ENCODE peak calls at places on chromosomes 7 and 10, in seven cellular contexts. One of them, this sample, is unnamed.

GRCh38 chr7:88775838-88776237 is 16.3 kb downstream of the ZNF804B start:
- DNase-seq in H1: no peak
- DNase-seq in trophoblast cell: no peak
- DNase-seq in H9: no peak
- DNase-seq in mesendoderm: no peak
- DNase-seq in mesenchymal stem cell: no peak
- DNase-seq in neuronal stem cell: no peak
- DNase-seq in this sample: no peak

GRCh38 chr10:13893926-13894325 is 307.2 kb downstream of the PRPF18 start:
- DNase-seq in H9: no peak
- DNase-seq in trophoblast cell: peak
- DNase-seq in mesendoderm: peak
- DNase-seq in neuronal stem cell: no peak
- DNase-seq in mesenchymal stem cell: no peak
- DNase-seq in H1: no peak
- DNase-seq in this sample: peak

GRCh38 chr10:83276971-83277370 is 862.3 kb upstream of the GHITM start:
- DNase-seq in trophoblast cell: no peak
- DNase-seq in neuronal stem cell: no peak
- DNase-seq in mesendoderm: no peak
- DNase-seq in mesenchymal stem cell: no peak
- DNase-seq in H1: no peak
- DNase-seq in H9: no peak
- DNase-seq in this sample: no peak

GRCh38 chr7:54811016-54811924 is 52.3 kb upstream of the SEC61G start:
- DNase-seq in mesenchymal stem cell: peak
- DNase-seq in H1: no peak
- DNase-seq in trophoblast cell: no peak
- DNase-seq in mesendoderm: no peak
- DNase-seq in H9: no peak
- DNase-seq in neuronal stem cell: no peak
- DNase-seq in this sample: peak

GRCh38 chr10:132023092-132023811 is 41.5 kb upstream of the BNIP3 start:
- DNase-seq in H1: peak
- DNase-seq in mesendoderm: peak
- DNase-seq in H9: peak
- DNase-seq in mesenchymal stem cell: peak
- DNase-seq in trophoblast cell: peak
- DNase-seq in neuronal stem cell: peak
- DNase-seq in this sample: peak

GRCh38 chr10:93250010-93250409 is 176.3 kb downstream of the CYP26A1 start:
- DNase-seq in mesenchymal stem cell: no peak
- DNase-seq in H9: no peak
- DNase-seq in H1: no peak
- DNase-seq in mesendoderm: no peak
- DNase-seq in neuronal stem cell: no peak
- DNase-seq in trophoblast cell: no peak
- DNase-seq in this sample: no peak

GRCh38 chr10:77835669-77836086 is 90.9 kb downstream of the DLG5 start:
- DNase-seq in mesenchymal stem cell: no peak
- DNase-seq in neuronal stem cell: no peak
- DNase-seq in H9: no peak
- DNase-seq in trophoblast cell: no peak
- DNase-seq in mesendoderm: no peak
- DNase-seq in H1: no peak
- DNase-seq in this sample: no peak

GRCh38 chr10:43249151-43249961 is 17.5 kb downstream of the RASGEF1A start:
- DNase-seq in neuronal stem cell: no peak
- DNase-seq in H1: no peak
- DNase-seq in H9: peak
- DNase-seq in mesenchymal stem cell: no peak
- DNase-seq in mesendoderm: no peak
- DNase-seq in trophoblast cell: no peak
- DNase-seq in this sample: no peak

GRCh38 chr7:16393862-16394422 is 27.4 kb downstream of the CRPPA start:
- DNase-seq in H9: no peak
- DNase-seq in H1: no peak
- DNase-seq in neuronal stem cell: no peak
- DNase-seq in mesenchymal stem cell: no peak
- DNase-seq in mesendoderm: no peak
- DNase-seq in trophoblast cell: no peak
- DNase-seq in this sample: no peak

GRCh38 chr7:1197997-1198632 is 34.6 kb upstream of the UNCX start:
- DNase-seq in neuronal stem cell: no peak
- DNase-seq in H1: no peak
- DNase-seq in mesendoderm: no peak
- DNase-seq in H9: no peak
- DNase-seq in trophoblast cell: peak
- DNase-seq in mesenchymal stem cell: peak
- DNase-seq in this sample: peak

GRCh38 chr10:23381298-23381697 is 36.7 kb upstream of the C10orf67 start:
- DNase-seq in neuronal stem cell: no peak
- DNase-seq in mesendoderm: peak
- DNase-seq in trophoblast cell: no peak
- DNase-seq in H9: no peak
- DNase-seq in H1: no peak
- DNase-seq in mesenchymal stem cell: no peak
- DNase-seq in this sample: no peak

GRCh38 chr7:42689626-42690025 is 222.2 kb downstream of the C7orf25 start:
- DNase-seq in H9: no peak
- DNase-seq in mesenchymal stem cell: no peak
- DNase-seq in trophoblast cell: no peak
- DNase-seq in mesendoderm: no peak
- DNase-seq in neuronal stem cell: no peak
- DNase-seq in H1: no peak
- DNase-seq in this sample: no peak
- H3K23ac ChIP-seq in H9: no peak
- H3K23ac ChIP-seq in mesenchymal stem cell: no peak
- H3K23ac ChIP-seq in trophoblast cell: no peak
- H3K23ac ChIP-seq in mesendoderm: no peak
- H3K23ac ChIP-seq in neuronal stem cell: no peak
- H3K23ac ChIP-seq in H1: no peak
- H3K23ac ChIP-seq in this sample: no peak

GRCh38 chr7:37360469-37360868 is 88.2 kb downstream of the ELMO1 start:
- DNase-seq in H9: no peak
- DNase-seq in neuronal stem cell: no peak
- DNase-seq in H1: no peak
- DNase-seq in trophoblast cell: no peak
- DNase-seq in mesenchymal stem cell: no peak
- DNase-seq in mesendoderm: no peak
- DNase-seq in this sample: no peak

GRCh38 chr7:37364871-37365270 is 83.8 kb downstream of the ELMO1 start:
- DNase-seq in trophoblast cell: no peak
- DNase-seq in H1: no peak
- DNase-seq in neuronal stem cell: no peak
- DNase-seq in H9: no peak
- DNase-seq in mesendoderm: no peak
- DNase-seq in mesenchymal stem cell: no peak
- DNase-seq in this sample: no peak

GRCh38 chr7:37363536-37364172 is 85.0 kb downstream of the ELMO1 start:
- DNase-seq in mesenchymal stem cell: no peak
- DNase-seq in H9: no peak
- DNase-seq in neuronal stem cell: no peak
- DNase-seq in mesendoderm: no peak
- DNase-seq in H1: no peak
- DNase-seq in trophoblast cell: no peak
- DNase-seq in this sample: no peak

GRCh38 chr7:37365405-37365804 is 83.3 kb downstream of the ELMO1 start:
- DNase-seq in neuronal stem cell: no peak
- DNase-seq in trophoblast cell: no peak
- DNase-seq in mesenchymal stem cell: no peak
- DNase-seq in mesendoderm: no peak
- DNase-seq in H1: no peak
- DNase-seq in H9: no peak
- DNase-seq in this sample: no peak

GRCh38 chr7:37362802-37363201 is 85.9 kb downstream of the ELMO1 start:
- DNase-seq in mesendoderm: no peak
- DNase-seq in mesenchymal stem cell: no peak
- DNase-seq in neuronal stem cell: no peak
- DNase-seq in H1: no peak
- DNase-seq in trophoblast cell: no peak
- DNase-seq in H9: no peak
- DNase-seq in this sample: no peak
- H3K23ac ChIP-seq in mesendoderm: no peak
- H3K23ac ChIP-seq in mesenchymal stem cell: no peak
- H3K23ac ChIP-seq in neuronal stem cell: no peak
- H3K23ac ChIP-seq in H1: no peak
- H3K23ac ChIP-seq in trophoblast cell: no peak
- H3K23ac ChIP-seq in H9: no peak
- H3K23ac ChIP-seq in this sample: no peak

GRCh38 chr7:6035686-6036085 is 4.5 kb downstream of the ANKRD61 start:
- DNase-seq in H1: no peak
- DNase-seq in mesendoderm: no peak
- DNase-seq in H9: no peak
- DNase-seq in trophoblast cell: no peak
- DNase-seq in neuronal stem cell: no peak
- DNase-seq in mesenchymal stem cell: no peak
- DNase-seq in this sample: no peak
- H3K23ac ChIP-seq in H1: no peak
- H3K23ac ChIP-seq in mesendoderm: no peak
- H3K23ac ChIP-seq in H9: no peak
- H3K23ac ChIP-seq in trophoblast cell: no peak
- H3K23ac ChIP-seq in neuronal stem cell: no peak
- H3K23ac ChIP-seq in mesenchymal stem cell: no peak
- H3K23ac ChIP-seq in this sample: no peak

GRCh38 chr10:126221874-126222273 is 166.4 kb downstream of the ADAM12 start:
- DNase-seq in neuronal stem cell: no peak
- DNase-seq in H1: no peak
- DNase-seq in mesenchymal stem cell: no peak
- DNase-seq in H9: no peak
- DNase-seq in trophoblast cell: no peak
- DNase-seq in mesendoderm: no peak
- DNase-seq in this sample: no peak
- H3K23ac ChIP-seq in neuronal stem cell: no peak
- H3K23ac ChIP-seq in H1: no peak
- H3K23ac ChIP-seq in mesenchymal stem cell: no peak
- H3K23ac ChIP-seq in H9: no peak
- H3K23ac ChIP-seq in trophoblast cell: no peak
- H3K23ac ChIP-seq in mesendoderm: no peak
- H3K23ac ChIP-seq in this sample: no peak

DNA sequence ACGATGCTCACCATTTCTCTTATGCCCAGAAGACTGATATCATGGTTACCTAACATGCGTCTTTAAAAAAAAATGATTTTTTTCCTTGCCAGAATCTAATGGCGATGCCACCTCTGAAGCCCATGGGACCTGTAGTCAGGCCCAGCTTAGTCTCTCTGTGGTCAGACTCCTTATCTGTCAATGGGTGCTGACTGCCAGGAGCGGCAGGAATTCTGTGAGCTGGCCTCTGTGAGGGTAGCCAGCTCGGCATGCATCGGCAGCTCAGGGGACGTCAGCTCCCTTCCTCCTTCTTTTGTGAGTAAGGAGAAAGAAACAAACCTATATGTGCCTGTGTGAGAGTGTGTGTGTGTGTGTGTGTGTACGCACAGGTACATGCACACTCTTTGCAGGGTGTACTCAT is 49.9 kb upstream of the ZRANB1 start:
- DNase-seq in mesendoderm: no peak
- DNase-seq in neuronal stem cell: no peak
- DNase-seq in trophoblast cell: no peak
- DNase-seq in mesenchymal stem cell: no peak
- DNase-seq in H9: no peak
- DNase-seq in H1: no peak
- DNase-seq in this sample: no peak
- H3K23ac ChIP-seq in mesendoderm: no peak
- H3K23ac ChIP-seq in neuronal stem cell: no peak
- H3K23ac ChIP-seq in trophoblast cell: no peak
- H3K23ac ChIP-seq in mesenchymal stem cell: no peak
- H3K23ac ChIP-seq in H9: no peak
- H3K23ac ChIP-seq in H1: no peak
- H3K23ac ChIP-seq in this sample: no peak

GRCh38 chr10:73591935-73592699 is 975 bp upstream of the USP54 start:
- DNase-seq in neuronal stem cell: peak
- DNase-seq in H1: peak
- DNase-seq in trophoblast cell: no peak
- DNase-seq in H9: peak
- DNase-seq in mesendoderm: peak
- DNase-seq in mesenchymal stem cell: peak
- DNase-seq in this sample: no peak
- H3K23ac ChIP-seq in neuronal stem cell: no peak
- H3K23ac ChIP-seq in H1: no peak
- H3K23ac ChIP-seq in trophoblast cell: no peak
- H3K23ac ChIP-seq in H9: no peak
- H3K23ac ChIP-seq in mesendoderm: no peak
- H3K23ac ChIP-seq in mesenchymal stem cell: no peak
- H3K23ac ChIP-seq in this sample: no peak

DNA sequence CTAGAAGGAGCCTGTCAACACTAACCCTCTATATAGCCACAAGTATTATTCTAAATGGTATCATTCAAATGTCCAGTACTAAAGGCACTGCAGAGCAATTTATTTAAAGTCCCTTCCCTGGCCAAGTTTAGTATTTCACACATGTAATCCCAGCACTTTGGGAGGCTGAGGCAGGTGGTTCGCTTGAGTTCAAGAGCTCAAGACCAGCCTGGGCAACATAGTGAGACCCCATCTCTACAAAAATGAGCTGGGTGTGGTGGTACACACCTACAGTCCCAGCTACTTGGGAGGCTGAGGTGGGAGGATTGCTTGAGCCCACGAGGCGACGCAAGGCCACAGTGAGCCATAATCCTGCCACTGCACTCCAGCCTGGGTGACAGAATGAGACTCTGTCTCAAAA is 3.6 kb downstream of the GNA12 start:
- DNase-seq in H1: no peak
- DNase-seq in mesendoderm: no peak
- DNase-seq in H9: no peak
- DNase-seq in neuronal stem cell: no peak
- DNase-seq in mesenchymal stem cell: no peak
- DNase-seq in trophoblast cell: no peak
- DNase-seq in this sample: no peak
- H3K23ac ChIP-seq in H1: no peak
- H3K23ac ChIP-seq in mesendoderm: no peak
- H3K23ac ChIP-seq in H9: no peak
- H3K23ac ChIP-seq in neuronal stem cell: no peak
- H3K23ac ChIP-seq in mesenchymal stem cell: no peak
- H3K23ac ChIP-seq in trophoblast cell: no peak
- H3K23ac ChIP-seq in this sample: no peak

GRCh38 chr7:18497800-18498199 is 2.3 kb downstream of the HDAC9 start:
- DNase-seq in trophoblast cell: no peak
- DNase-seq in neuronal stem cell: no peak
- DNase-seq in H9: no peak
- DNase-seq in mesendoderm: no peak
- DNase-seq in mesenchymal stem cell: no peak
- DNase-seq in H1: no peak
- DNase-seq in this sample: no peak

GRCh38 chr7:18496336-18496700 is 769 bp downstream of the HDAC9 start:
- DNase-seq in mesendoderm: no peak
- DNase-seq in mesenchymal stem cell: peak
- DNase-seq in neuronal stem cell: no peak
- DNase-seq in H1: no peak
- DNase-seq in trophoblast cell: no peak
- DNase-seq in H9: no peak
- DNase-seq in this sample: no peak

GRCh38 chr7:18497082-18497481 is 1.5 kb downstream of the HDAC9 start:
- DNase-seq in mesendoderm: no peak
- DNase-seq in H1: no peak
- DNase-seq in trophoblast cell: no peak
- DNase-seq in neuronal stem cell: no peak
- DNase-seq in H9: no peak
- DNase-seq in mesenchymal stem cell: no peak
- DNase-seq in this sample: no peak

GRCh38 chr7:18495412-18496335 is at the start of gene HDAC9:
- DNase-seq in mesenchymal stem cell: peak
- DNase-seq in neuronal stem cell: peak
- DNase-seq in mesendoderm: peak
- DNase-seq in H1: no peak
- DNase-seq in trophoblast cell: no peak
- DNase-seq in H9: peak
- DNase-seq in this sample: peak

GRCh38 chr7:18494821-18495408 is 634 bp upstream of the HDAC9 start:
- DNase-seq in mesenchymal stem cell: peak
- DNase-seq in H1: no peak
- DNase-seq in mesendoderm: no peak
- DNase-seq in H9: no peak
- DNase-seq in neuronal stem cell: no peak
- DNase-seq in trophoblast cell: no peak
- DNase-seq in this sample: peak
- H3K23ac ChIP-seq in mesenchymal stem cell: no peak
- H3K23ac ChIP-seq in H1: no peak
- H3K23ac ChIP-seq in mesendoderm: no peak
- H3K23ac ChIP-seq in H9: no peak
- H3K23ac ChIP-seq in neuronal stem cell: no peak
- H3K23ac ChIP-seq in trophoblast cell: no peak
- H3K23ac ChIP-seq in this sample: no peak